ENCODE peak calls at places on chromosomes 13 and 19, in seven cellular contexts. H is psoas muscle, V is endodermal cell, D is lung, A is astrocyte of the cerebellum, C is bronchial epithelial cell, Z is lower lobe of right lung. X is an unnamed sample.

GRCh38 chr13:67119481-67119883 is 110.7 kb downstream of the PCDH9 start:
- DNase-seq in H (no peak), V (no peak), D (no peak), A (peak), C (peak), Z (no peak), X (peak)

GRCh38 chr13:76965759-76966421 is 17.6 kb downstream of the ACOD1 start:
- DNase-seq in H (peak), V (no peak), D (no peak), A (peak), C (peak), Z (no peak), X (peak)

GRCh38 chr13:93814658-93815057 is 588.1 kb downstream of the GPC6 start:
- DNase-seq in H (no peak), V (no peak), D (no peak), A (no peak), C (no peak), Z (no peak), X (no peak)

GRCh38 chr13:112779856-112780604 is 90.2 kb downstream of the ATP11A start:
- DNase-seq in H (no peak), V (no peak), D (no peak), A (no peak), C (no peak), Z (peak), X (peak)

GRCh38 chr19:3979674-3980352 is 5.5 kb downstream of the EEF2 start:
- DNase-seq in H (no peak), V (peak), D (no peak), A (no peak), C (no peak), Z (no peak), X (no peak)

GRCh38 chr13:28022848-28023518 is 34.5 kb upstream of the URAD start:
- DNase-seq in H (no peak), V (peak), D (no peak), A (no peak), C (no peak), Z (no peak), X (no peak)

GRCh38 chr13:97249797-97250495 is 27.8 kb downstream of the MBNL2 start:
- DNase-seq in H (no peak), V (no peak), D (no peak), A (no peak), C (no peak), Z (no peak), X (no peak)

GRCh38 chr19:49533551-49534488 is 6.0 kb downstream of the RCN3 start:
- DNase-seq in H (peak), V (peak), D (peak), A (no peak), C (peak), Z (peak), X (peak)

GRCh38 chr13:66195238-66195637 is 1034.9 kb downstream of the PCDH9 start:
- DNase-seq in H (no peak), V (no peak), D (no peak), A (no peak), C (no peak), Z (no peak), X (no peak)

GRCh38 chr13:45295536-45295935 is 45.4 kb downstream of the TPT1 start:
- DNase-seq in H (no peak), V (peak), D (no peak), A (peak), C (no peak), Z (no peak), X (no peak)

GRCh38 chr13:67223742-67224141 is 6.4 kb downstream of the PCDH9 start:
- DNase-seq in H (no peak), V (no peak), D (no peak), A (no peak), C (peak), Z (no peak), X (no peak)

GRCh38 chr13:102897371-102898138 is 51.7 kb downstream of the ERCC5 start:
- DNase-seq in H (peak), V (no peak), D (no peak), A (no peak), C (no peak), Z (no peak), X (no peak)

GRCh38 chr13:32316030-32316344 is 679 bp downstream of the BRCA2 start:
- DNase-seq in H (no peak), V (no peak), D (no peak), A (no peak), C (no peak), Z (no peak), X (no peak)

GRCh38 chr13:113846639-113847318 is 17.1 kb downstream of the GAS6 start:
- DNase-seq in H (no peak), V (peak), D (no peak), A (no peak), C (no peak), Z (no peak), X (no peak)

GRCh38 chr13:33645591-33646554 is 172.1 kb upstream of the RFC3 start:
- DNase-seq in H (no peak), V (no peak), D (no peak), A (no peak), C (no peak), Z (no peak), X (no peak)

GRCh38 chr19:17950310-17951150 is 16.4 kb upstream of the KCNN1 start:
- DNase-seq in H (no peak), V (peak), D (no peak), A (no peak), C (no peak), Z (no peak), X (no peak)

GRCh38 chr13:86298741-86299140 is 499.5 kb upstream of the SLITRK6 start:
- DNase-seq in H (no peak), V (no peak), D (no peak), A (no peak), C (no peak), Z (no peak), X (no peak)

GRCh38 chr13:112067871-112068305 is 939 bp downstream of the SOX1 start:
- DNase-seq in H (no peak), V (peak), D (no peak), A (no peak), C (no peak), Z (no peak), X (no peak)

GRCh38 chr19:8487137-8487851 is 15.1 kb downstream of the PRAM1 start:
- DNase-seq in H (no peak), V (no peak), D (peak), A (no peak), C (no peak), Z (peak), X (no peak)

GRCh38 chr19:48608798-48609263 is 2.3 kb downstream of the SPACA4 start:
- DNase-seq in H (no peak), V (peak), D (no peak), A (no peak), C (peak), Z (no peak), X (peak)

GRCh38 chr19:47446534-47447469 is 24.9 kb downstream of the SLC8A2 start:
- DNase-seq in H (no peak), V (peak), D (peak), A (no peak), C (peak), Z (peak), X (peak)

GRCh38 chr13:103097366-103097928 is 31.2 kb upstream of the SLC10A2 start:
- DNase-seq in H (no peak), V (no peak), D (no peak), A (no peak), C (no peak), Z (no peak), X (no peak)

DNA sequence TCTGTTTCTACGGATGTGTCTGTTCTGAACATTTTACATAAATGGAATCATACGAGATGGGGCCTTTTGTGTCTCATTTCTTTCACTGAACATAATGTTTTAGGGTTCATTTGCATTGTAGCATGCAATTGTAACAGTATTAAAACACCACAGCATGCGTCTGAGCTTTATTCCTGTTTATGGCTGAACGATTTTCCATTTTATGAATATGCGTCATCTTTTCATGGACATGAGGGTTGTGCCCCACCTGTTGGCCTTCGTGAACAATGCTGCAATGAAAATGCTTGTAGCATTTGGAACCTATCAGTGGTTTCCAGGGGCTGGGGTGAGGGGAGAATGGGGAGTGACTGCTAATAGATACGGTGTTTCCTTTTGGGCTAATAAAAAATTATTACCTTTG is 5.1 kb downstream of the OR10H1 start:
- DNase-seq in H (no peak), V (no peak), D (no peak), A (no peak), C (peak), Z (no peak), X (no peak)
- TF ChIP-seq CTCF in H (no peak), V (no peak), D (no peak), A (no peak), C (peak), Z (peak), X (peak)

GRCh38 chr19:54159352-54160181 is at the start of gene LENG1:
- DNase-seq in H (peak), V (peak), D (peak), A (peak), C (peak), Z (peak), X (peak)
- H3K4me3 ChIP-seq in H (peak), V (peak), D (peak), A (peak), C (peak), Z (peak), X (peak)

GRCh38 chr19:52351512-52351911 is 15.5 kb downstream of the ZNF610 start:
- DNase-seq in H (no peak), V (peak), D (no peak), A (no peak), C (no peak), Z (no peak), X (no peak)
- TF ChIP-seq CTCF in H (no peak), V (peak), D (no peak), A (no peak), C (no peak), Z (no peak), X (no peak)

DNA sequence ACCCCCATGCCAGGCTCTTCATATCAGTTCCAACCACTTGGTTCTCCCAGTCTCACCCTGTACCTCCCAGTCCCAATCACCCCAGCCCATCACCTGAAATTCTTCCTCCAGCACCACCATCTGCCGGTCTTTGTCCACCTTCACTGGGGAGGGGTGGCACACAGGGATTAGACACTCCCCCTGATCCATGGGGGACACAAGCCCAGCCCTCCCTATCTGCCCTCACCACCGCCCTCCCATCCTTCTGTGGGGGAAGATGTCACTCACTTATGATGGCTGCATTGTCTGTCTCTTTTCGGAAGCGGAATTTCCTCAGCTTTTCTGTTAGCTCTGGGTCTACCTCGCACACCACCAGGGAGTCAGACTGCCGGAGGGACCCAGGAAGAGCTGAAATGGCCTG is 675 bp downstream of the GMFG start:
- DNase-seq in H (no peak), V (no peak), D (no peak), A (no peak), C (no peak), Z (no peak), X (no peak)
- H3K4me3 ChIP-seq in H (peak), V (no peak), D (peak), A (no peak), C (no peak), Z (peak), X (no peak)

GRCh38 chr19:6958786-6959185 is 62.4 kb downstream of the MBD3L2B start:
- DNase-seq in H (no peak), V (no peak), D (no peak), A (no peak), C (no peak), Z (peak), X (no peak)

GRCh38 chr19:6956573-6956972 is 64.7 kb downstream of the MBD3L2B start:
- DNase-seq in H (no peak), V (no peak), D (no peak), A (no peak), C (no peak), Z (no peak), X (no peak)

GRCh38 chr19:6952956-6953355 is 65.6 kb downstream of the ADGRE1 start:
- DNase-seq in H (no peak), V (peak), D (no peak), A (no peak), C (no peak), Z (no peak), X (no peak)

GRCh38 chr19:6955082-6955481 is 66.1 kb downstream of the MBD3L2B start:
- DNase-seq in H (no peak), V (no peak), D (no peak), A (no peak), C (no peak), Z (no peak), X (no peak)
- TF ChIP-seq CTCF in H (no peak), V (no peak), D (no peak), A (no peak), C (no peak), Z (no peak), X (no peak)

GRCh38 chr19:51016798-51017683 is 2.5 kb downstream of the KLK10 start:
- DNase-seq in H (no peak), V (peak), D (peak), A (no peak), C (peak), Z (no peak), X (peak)
- H3K4me3 ChIP-seq in H (peak), V (peak), D (no peak), A (no peak), C (peak), Z (peak), X (peak)

DNA sequence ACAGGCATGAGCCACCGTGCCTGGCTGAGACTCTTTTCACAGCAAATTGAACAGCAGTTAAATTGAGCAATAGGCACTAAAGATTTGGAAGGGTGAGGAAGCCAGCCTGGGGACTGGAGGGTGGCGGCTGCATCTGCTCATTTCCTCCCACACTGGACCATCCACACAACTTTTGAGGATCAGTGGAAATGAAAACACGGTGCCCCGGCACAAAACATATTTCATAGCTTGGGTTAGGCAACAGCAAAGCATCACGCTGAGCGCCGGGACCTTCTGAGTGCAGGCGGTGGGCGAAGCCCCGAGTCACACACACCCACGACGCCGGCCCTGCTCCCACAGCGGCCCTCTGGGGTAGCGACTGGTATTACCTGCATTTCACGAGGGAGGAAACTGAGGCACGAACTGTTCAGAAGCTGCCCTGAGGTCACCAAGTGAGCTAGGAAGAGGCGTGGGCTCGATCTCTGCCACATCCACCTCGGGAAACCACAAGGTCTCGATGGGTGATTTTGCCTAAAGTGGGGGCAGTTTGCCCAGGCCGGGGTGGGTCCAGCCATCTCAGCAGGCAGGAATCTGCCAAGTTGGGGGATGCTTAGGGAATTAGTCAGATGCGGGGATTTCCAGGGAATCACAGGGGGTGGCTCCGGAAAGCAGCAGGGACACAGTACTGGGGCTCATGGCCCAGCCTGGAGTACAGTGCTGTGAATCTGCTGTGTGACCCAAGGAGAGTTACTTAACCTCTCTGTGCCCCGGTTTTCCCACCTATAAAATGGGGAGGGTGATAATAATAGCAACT is 3.5 kb upstream of the SBNO2 start:
- DNase-seq in H (no peak), V (peak), D (no peak), A (peak), C (peak), Z (no peak), X (peak)
- TF ChIP-seq CTCF in H (no peak), V (no peak), D (no peak), A (peak), C (peak), Z (no peak), X (peak)

DNA sequence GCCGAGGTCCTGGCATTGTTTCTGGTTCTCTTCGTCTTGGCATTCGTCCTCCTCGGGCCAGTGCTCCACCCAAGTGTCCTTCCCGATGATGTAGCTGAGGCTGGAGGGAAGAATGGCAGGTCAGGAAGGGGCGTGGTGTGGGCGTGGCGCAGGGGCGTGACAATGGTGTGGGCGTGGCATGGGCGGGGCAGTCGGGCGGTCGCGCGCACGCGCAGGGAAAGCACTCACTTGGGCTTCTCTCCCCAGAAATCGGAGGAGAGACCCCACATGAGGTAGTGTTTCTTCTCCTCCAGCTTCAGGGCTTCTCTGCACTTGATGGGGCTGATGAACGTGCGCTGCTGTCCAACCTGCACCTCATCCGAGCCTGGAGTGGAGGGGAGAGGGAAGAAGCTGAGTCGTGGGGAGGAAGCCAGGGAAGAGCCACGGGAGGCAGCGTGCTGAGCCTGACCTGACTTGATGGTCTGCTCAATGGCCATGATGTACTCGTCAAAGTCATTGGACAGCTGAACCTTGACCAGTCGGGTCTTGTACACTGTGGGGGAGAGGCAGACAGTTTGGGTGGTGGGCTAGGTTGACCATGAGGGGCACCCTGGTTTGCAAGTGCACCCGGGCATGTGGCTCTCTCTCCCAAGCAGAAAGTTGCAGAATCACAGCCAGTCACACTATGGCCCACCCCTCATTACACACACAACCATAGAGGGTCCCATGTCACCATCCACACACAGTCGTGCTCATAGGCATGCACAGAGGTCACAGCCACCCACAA is 8.1 kb upstream of the TNFSF14 start:
- DNase-seq in H (no peak), V (peak), D (peak), A (no peak), C (no peak), Z (no peak), X (peak)
- H3K4me3 ChIP-seq in H (no peak), V (no peak), D (no peak), A (no peak), C (no peak), Z (no peak), X (no peak)

GRCh38 chr19:13337181-13337580 is 169.1 kb downstream of the CACNA1A start:
- DNase-seq in H (no peak), V (no peak), D (no peak), A (no peak), C (no peak), Z (no peak), X (no peak)

GRCh38 chr19:13329766-13330165 is 176.5 kb downstream of the CACNA1A start:
- DNase-seq in H (no peak), V (no peak), D (no peak), A (no peak), C (no peak), Z (no peak), X (no peak)

GRCh38 chr19:13330285-13330684 is 176.0 kb downstream of the CACNA1A start:
- DNase-seq in H (no peak), V (no peak), D (no peak), A (no peak), C (no peak), Z (no peak), X (no peak)

GRCh38 chr19:13339869-13340268 is 166.4 kb downstream of the CACNA1A start:
- DNase-seq in H (no peak), V (no peak), D (no peak), A (no peak), C (no peak), Z (no peak), X (no peak)

DNA sequence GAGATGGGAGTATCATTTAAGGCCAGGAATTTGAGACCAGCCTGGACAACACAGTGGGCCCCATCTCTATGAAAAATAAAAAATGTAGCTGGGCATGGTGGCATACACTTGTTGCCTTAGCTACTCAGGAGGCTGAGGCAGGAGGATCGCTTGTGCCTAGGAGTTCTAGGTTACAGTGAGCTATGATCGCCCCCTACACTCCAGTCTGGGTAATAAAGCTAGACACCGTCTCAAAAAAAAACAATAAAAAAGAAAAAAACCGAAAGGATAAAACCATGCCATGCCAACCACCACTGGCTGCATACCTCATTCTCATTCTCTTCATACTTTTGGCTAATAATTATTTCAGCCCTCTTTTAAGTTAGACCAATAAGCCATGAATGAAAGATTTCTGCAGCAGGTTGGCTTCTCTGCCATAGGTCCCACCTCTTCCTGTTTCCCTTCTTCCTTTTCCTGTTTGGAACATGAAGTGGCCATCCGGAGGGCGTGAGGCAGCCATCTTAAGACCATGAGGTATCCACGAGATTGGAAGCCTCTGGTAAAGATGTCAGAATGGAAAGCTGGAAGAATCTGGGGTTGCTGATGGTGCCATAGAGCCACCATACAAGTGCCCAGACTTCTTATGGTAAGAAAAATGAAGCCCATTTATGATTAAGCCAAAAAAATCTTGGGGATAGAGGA is 171.3 kb downstream of the CACNA1A start:
- DNase-seq in H (no peak), V (no peak), D (no peak), A (no peak), C (no peak), Z (no peak), X (no peak)
- TF ChIP-seq CTCF in H (no peak), V (peak), D (no peak), A (no peak), C (no peak), Z (no peak), X (no peak)

GRCh38 chr19:41219924-41220567 is 1.0 kb downstream of the AXL start:
- DNase-seq in H (peak), V (peak), D (no peak), A (no peak), C (no peak), Z (no peak), X (peak)
- H3K4me3 ChIP-seq in H (peak), V (peak), D (peak), A (peak), C (peak), Z (peak), X (peak)

X was measured in epithelial cell of esophagus.